ENCODE peak calls at places on chromosome 16, in six cellular contexts. W, L, Y, A, D and H are unnamed samples.

GRCh38 chr16:50248845-50249244 is 17.5 kb upstream of the ADCY7 start:
- DNase-seq in W (no peak), L (no peak), Y (no peak), A (no peak), D (no peak), H (no peak)

GRCh38 chr16:54374136-54374535 is 87.5 kb upstream of the IRX3 start:
- DNase-seq in W (no peak), L (no peak), Y (no peak), A (no peak), D (no peak), H (no peak)

GRCh38 chr16:3216263-3216640 is 18.7 kb downstream of the ZNF200 start:
- DNase-seq in W (no peak), L (no peak), Y (no peak), A (no peak), D (no peak), H (no peak)

GRCh38 chr16:60642956-60643355 is 1393.3 kb downstream of the CDH8 start:
- DNase-seq in W (no peak), L (peak; percentile 82), Y (no peak), A (no peak), D (no peak), H (no peak)

GRCh38 chr16:51508813-51509212 is 357.7 kb upstream of the SALL1 start:
- DNase-seq in W (no peak), L (no peak), Y (no peak), A (no peak), D (peak; percentile 55), H (no peak)

GRCh38 chr16:61900482-61900881 is 135.8 kb downstream of the CDH8 start:
- DNase-seq in W (no peak), L (peak; percentile 27), Y (peak; percentile 5), A (no peak), D (no peak), H (no peak)

GRCh38 chr16:21233045-21233520 is 416 bp upstream of the ANKS4B start:
- DNase-seq in W (no peak), L (no peak), Y (no peak), A (no peak), D (no peak), H (no peak)

GRCh38 chr16:54265558-54266213 is 20.9 kb downstream of the IRX3 start:
- DNase-seq in W (no peak), L (no peak), Y (no peak), A (no peak), D (no peak), H (no peak)

GRCh38 chr16:26363581-26363980 is 671.8 kb downstream of the HS3ST4 start:
- DNase-seq in W (no peak), L (no peak), Y (no peak), A (no peak), D (no peak), H (no peak)

GRCh38 chr16:4214215-4214621 is 27.7 kb downstream of the SRL start:
- DNase-seq in W (no peak), L (peak; percentile 86), Y (peak; percentile 87), A (no peak), D (peak; percentile 83), H (no peak)

GRCh38 chr16:3029499-3030127 is 5.8 kb downstream of the THOC6 start:
- DNase-seq in W (no peak), L (no peak), Y (no peak), A (no peak), D (peak; percentile 73), H (no peak)

GRCh38 chr16:19589771-19590302 is 34.3 kb downstream of the VPS35L start:
- DNase-seq in W (no peak), L (peak; percentile 71), Y (peak; percentile 66), A (no peak), D (peak; percentile 33), H (no peak)

GRCh38 chr16:23365602-23366240 is 63.6 kb downstream of the SCNN1B start:
- DNase-seq in W (no peak), L (no peak), Y (peak; percentile 25), A (no peak), D (no peak), H (no peak)